ENCODE peak calls at places on chromosomes 11 and 22, in nine cellular contexts. Y is activated T-cell treated with anti-CD3 and anti-CD28 coated beads, Interleukin-2, amount 50 U/mL, for 72 hours; S is tibial artery; C is posterior cingulate gyrus; A is lung; Z is nephron progenitor cell; N is fibroblast of lung; U is left ventricle myocardium inferior; H is A549. I is an unnamed sample.

GRCh38 chr22:50627452-50627913 is 469 bp downstream of the ARSA start:
- DNase-seq in Y (no peak), N (no peak), A (no peak), U (no peak), S (no peak), C (no peak), H (peak; percentile 24), Z (peak; percentile 53), I (no peak)

GRCh38 chr11:12185914-12186313 is 75.5 kb downstream of the MICAL2 start:
- DNase-seq in S (peak; percentile 82), N (peak; percentile 71), A (peak; percentile 79), H (no peak), Z (no peak), U (no peak), Y (no peak), C (no peak), I (no peak)

GRCh38 chr11:58471892-58472291 is 29.9 kb upstream of the OR5B12 start:
- DNase-seq in C (no peak), A (no peak), N (no peak), H (no peak), U (no peak), Y (no peak), S (no peak), Z (no peak), I (no peak)

GRCh38 chr11:65588199-65589054 is 7.2 kb downstream of the KCNK7 start:
- DNase-seq in H (peak; percentile 77), Z (no peak), C (peak; percentile 51), S (peak; percentile 87), N (peak; percentile 52), A (no peak), Y (peak; percentile 90), U (peak; percentile 66), I (no peak)

GRCh38 chr22:35766654-35767580 is 49.2 kb downstream of the APOL5 start:
- DNase-seq in N (peak; percentile 66), A (no peak), Y (no peak), C (no peak), S (no peak), Z (no peak), H (no peak), U (no peak), I (no peak)

GRCh38 chr11:94030059-94030458 is 8.9 kb downstream of the HEPHL1 start:
- DNase-seq in C (no peak), N (no peak), A (no peak), U (no peak), Y (no peak), S (no peak), H (no peak), Z (no peak), I (no peak)

GRCh38 chr11:201936-202335 is 5.3 kb downstream of the BET1L start:
- DNase-seq in C (no peak), U (no peak), A (peak; percentile 25), H (no peak), Z (no peak), S (no peak), Y (no peak), N (no peak), I (peak; percentile 22)

GRCh38 chr11:9226514-9226913 is 38.6 kb downstream of the DENND5A start:
- DNase-seq in N (no peak), U (no peak), C (no peak), H (no peak), Z (no peak), Y (no peak), A (no peak), S (no peak), I (no peak)

GRCh38 chr11:64110465-64111375 is 55.2 kb downstream of the MACROD1 start:
- DNase-seq in N (no peak), C (no peak), U (no peak), S (no peak), Z (peak; percentile 67), A (no peak), Y (no peak), H (no peak), I (no peak)

GRCh38 chr11:46895821-46896220 is 22.5 kb downstream of the LRP4 start:
- DNase-seq in Y (no peak), S (no peak), U (peak; percentile 80), N (no peak), C (peak; percentile 87), H (no peak), A (peak; percentile 79), Z (no peak), I (no peak)